ENCODE peak calls at places on chromosomes 7 and 10, in four cellular contexts. N is dorsolateral prefrontal cortex, D is foreskin fibroblast, Y is HCT116. J is an unnamed sample.

GRCh38 chr7:151857412-151857811 is 19.5 kb downstream of the PRKAG2 start:
- DNase-seq in D (no peak), Y (no peak), N (peak), J (no peak)

GRCh38 chr10:89954787-89955566 is 253.6 kb downstream of the KIF20B start:
- DNase-seq in N (no peak), D (no peak), Y (no peak), J (peak)

GRCh38 chr7:103640031-103640779 is 194.2 kb upstream of the SLC26A5 start:
- DNase-seq in D (peak), N (no peak), Y (no peak), J (peak)

GRCh38 chr7:98922392-98923107 is 44.2 kb downstream of the TRRAP start:
- DNase-seq in N (peak), Y (no peak), D (peak), J (peak)

GRCh38 chr10:13816195-13816926 is 229.6 kb downstream of the PRPF18 start:
- DNase-seq in D (peak), Y (no peak), N (peak), J (peak)

GRCh38 chr7:192701-193536 is 548 bp downstream of the FAM20C start:
- DNase-seq in N (no peak), Y (no peak), D (no peak), J (peak)

GRCh38 chr7:36278767-36279171 is 110.9 kb upstream of the ANLN start:
- DNase-seq in N (no peak), D (peak), Y (no peak), J (peak)

GRCh38 chr10:69406816-69407580 is 9.7 kb downstream of the TACR2 start:
- DNase-seq in D (no peak), Y (no peak), N (no peak), J (no peak)

GRCh38 chr10:95560288-95561199 is 627 bp downstream of the SORBS1 start:
- DNase-seq in N (peak), D (peak), Y (no peak), J (peak)

GRCh38 chr10:44306147-44306710 is 78.7 kb downstream of the CXCL12 start:
- DNase-seq in N (no peak), D (peak), Y (no peak), J (peak)

GRCh38 chr10:31756131-31757119 is 172.2 kb downstream of the ARHGAP12 start:
- DNase-seq in Y (no peak), N (no peak), D (no peak), J (no peak)

GRCh38 chr7:832292-832967 is at the start of gene SUN1:
- DNase-seq in D (peak), Y (peak), N (peak), J (peak)

GRCh38 chr10:17562572-17562971 is 54.6 kb downstream of the HACD1 start:
- DNase-seq in D (peak), N (no peak), Y (no peak), J (peak)

GRCh38 chr10:69037489-69037888 is 48.9 kb downstream of the KIFBP start:
- DNase-seq in D (no peak), N (no peak), Y (no peak), J (no peak)

GRCh38 chr10:95308389-95309302 is 17.8 kb upstream of the PDLIM1 start:
- DNase-seq in N (peak), D (peak), Y (peak), J (peak)

GRCh38 chr7:43085992-43086391 is 26.5 kb upstream of the HECW1 start:
- DNase-seq in N (no peak), Y (no peak), D (no peak), J (no peak)

GRCh38 chr10:68081916-68082315 is 6.8 kb upstream of the HERC4 start:
- DNase-seq in D (no peak), N (no peak), Y (no peak), J (no peak)

GRCh38 chr10:128042131-128042610 is 84.1 kb downstream of the MKI67 start:
- DNase-seq in D (no peak), Y (no peak), N (peak), J (no peak)

GRCh38 chr10:110774069-110775021 is 97.4 kb upstream of the PDCD4 start:
- DNase-seq in N (no peak), D (peak), Y (peak), J (peak)

GRCh38 chr10:47402681-47403301 is 18.7 kb upstream of the ZNF488 start:
- DNase-seq in N (no peak), Y (peak), D (peak), J (peak)

GRCh38 chr10:14839305-14839695 is 1.2 kb downstream of the HSPA14 start:
- DNase-seq in D (peak), N (no peak), Y (no peak), J (peak)

GRCh38 chr7:3722396-3722846 is 421.4 kb downstream of the SDK1 start:
- DNase-seq in Y (peak), D (peak), N (no peak), J (peak)

GRCh38 chr7:82677493-82677892 is 233.9 kb upstream of the CACNA2D1 start:
- DNase-seq in D (peak), N (no peak), Y (no peak), J (no peak)

GRCh38 chr7:33062023-33062781 is at the start of gene NT5C3A:
- DNase-seq in N (peak), Y (no peak), D (no peak), J (peak)

GRCh38 chr10:126734957-126735356 is 64.5 kb upstream of the C10orf90 start:
- DNase-seq in Y (no peak), D (peak), N (no peak), J (peak)

GRCh38 chr7:48875300-48875916 is 48.9 kb upstream of the CDC14C start:
- DNase-seq in N (peak), D (no peak), Y (no peak), J (no peak)

GRCh38 chr10:48649349-48649944 is 35.2 kb upstream of the WDFY4 start:
- DNase-seq in Y (no peak), N (no peak), D (no peak), J (peak)

GRCh38 chr7:128860158-128861073 is 2.2 kb upstream of the ATP6V1F start:
- DNase-seq in D (peak), N (no peak), Y (no peak), J (peak)
- TF ChIP-seq CTCF in D (peak), N (no peak), Y (peak), J (peak)

GRCh38 chr10:60139798-60140566 is 233.6 kb upstream of the CCDC6 start:
- DNase-seq in D (peak), Y (no peak), N (no peak), J (peak)
- H3K4me3 ChIP-seq in D (no peak), Y (no peak), N (no peak), J (peak)

GRCh38 chr7:29319719-29320521 is 125.3 kb downstream of the CHN2 start:
- DNase-seq in D (no peak), N (peak), Y (no peak), J (no peak)
- TF ChIP-seq CTCF in D (no peak), N (no peak), Y (no peak), J (no peak)

GRCh38 chr10:22475857-22476600 is 130.7 kb downstream of the SPAG6 start:
- DNase-seq in Y (no peak), D (peak), N (peak), J (no peak)
- H3K4me3 ChIP-seq in Y (no peak), D (peak), N (peak), J (peak)

GRCh38 chr7:119482209-119482608 is 790.8 kb upstream of the KCND2 start:
- DNase-seq in N (no peak), Y (peak), D (no peak), J (peak)
- TF ChIP-seq CTCF in N (no peak), Y (peak), D (no peak), J (peak)

GRCh38 chr7:17043012-17043877 is 161.5 kb upstream of the AGR3 start:
- DNase-seq in Y (no peak), D (peak), N (no peak), J (peak)
- H3K4me3 ChIP-seq in Y (no peak), D (peak), N (no peak), J (no peak)

GRCh38 chr10:51063659-51064535 is 10.4 kb upstream of the PRKG1 start:
- DNase-seq in Y (peak), N (no peak), D (peak), J (peak)
- TF ChIP-seq CTCF in Y (peak), N (peak), D (peak), J (peak)

DNA sequence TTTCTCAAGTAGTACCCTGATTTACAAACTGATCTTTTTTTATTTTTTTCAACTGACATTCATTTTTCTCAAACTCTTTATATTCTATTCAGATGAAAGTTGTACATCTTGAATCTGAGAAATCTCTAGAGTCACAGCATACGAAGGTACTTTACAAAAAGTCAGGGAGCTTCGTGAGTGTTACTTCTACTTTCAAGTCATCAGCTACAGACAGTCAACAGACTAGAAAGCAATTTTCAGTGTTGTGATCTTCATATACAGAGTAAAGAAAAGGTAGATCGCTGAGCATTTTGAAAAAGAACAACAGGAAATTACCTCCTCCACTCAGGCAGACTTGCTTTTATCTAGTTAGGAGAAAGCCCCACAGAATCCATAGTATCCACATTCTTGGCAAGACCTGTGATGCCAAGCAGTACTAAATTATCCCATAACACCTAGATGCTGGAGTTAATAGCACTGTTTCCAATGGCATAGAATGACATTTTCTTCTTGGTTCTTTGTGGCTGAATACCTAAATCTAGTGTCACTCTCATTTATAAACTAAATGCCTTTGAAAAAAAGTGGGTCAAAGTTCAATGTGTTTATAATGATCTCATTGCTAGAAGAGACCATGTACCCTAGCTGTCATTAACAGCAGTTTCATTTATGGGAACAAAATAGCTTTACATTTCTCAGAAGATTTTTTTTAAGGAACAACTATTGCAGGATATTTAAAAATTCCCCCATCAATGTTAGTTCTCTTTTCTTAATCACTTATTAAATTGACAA is 12.0 kb upstream of the ZNF800 start:
- DNase-seq in D (no peak), N (no peak), Y (no peak), J (no peak)
- H3K4me3 ChIP-seq in D (no peak), N (no peak), Y (no peak), J (no peak)

J was measured in cardiac fibroblast.